ENCODE peak calls at places on chromosomes 5 and 9, in five cellular contexts. One of them, this sample, is unnamed.

GRCh38 chr9:95725045-95725444 is 150.4 kb upstream of the ERCC6L2 start:
- DNase-seq in Daoy: no peak
- DNase-seq in AG08396: no peak
- DNase-seq in cardiac fibroblast: no peak
- DNase-seq in stimulated activated CD4-positive, alpha-beta T cell treated with anti-CD3 and anti-CD28 coated beads, Interleukin-2, amount 100 ng/mL, for 4 hours: no peak
- DNase-seq in this sample: no peak

GRCh38 chr9:104864675-104865104 is 63.3 kb downstream of the ABCA1 start:
- DNase-seq in Daoy: peak; percentile 39
- DNase-seq in AG08396: peak; percentile 77
- DNase-seq in cardiac fibroblast: peak; percentile 72
- DNase-seq in stimulated activated CD4-positive, alpha-beta T cell treated with anti-CD3 and anti-CD28 coated beads, Interleukin-2, amount 100 ng/mL, for 4 hours: no peak
- DNase-seq in this sample: no peak

GRCh38 chr9:123360161-123361085 is 4.4 kb downstream of the CRB2 start:
- DNase-seq in Daoy: peak; percentile 82
- DNase-seq in AG08396: no peak
- DNase-seq in cardiac fibroblast: peak; percentile 23
- DNase-seq in stimulated activated CD4-positive, alpha-beta T cell treated with anti-CD3 and anti-CD28 coated beads, Interleukin-2, amount 100 ng/mL, for 4 hours: peak; percentile 9
- DNase-seq in this sample: no peak

GRCh38 chr9:101486693-101487442 is 46.8 kb upstream of the RNF20 start:
- DNase-seq in Daoy: peak; percentile 93
- DNase-seq in AG08396: peak; percentile 69
- DNase-seq in cardiac fibroblast: peak; percentile 17
- DNase-seq in stimulated activated CD4-positive, alpha-beta T cell treated with anti-CD3 and anti-CD28 coated beads, Interleukin-2, amount 100 ng/mL, for 4 hours: no peak
- DNase-seq in this sample: peak; percentile 10

GRCh38 chr9:89531766-89532165 is 33.9 kb upstream of the SEMA4D start:
- DNase-seq in Daoy: no peak
- DNase-seq in AG08396: no peak
- DNase-seq in cardiac fibroblast: no peak
- DNase-seq in stimulated activated CD4-positive, alpha-beta T cell treated with anti-CD3 and anti-CD28 coated beads, Interleukin-2, amount 100 ng/mL, for 4 hours: no peak
- DNase-seq in this sample: no peak

GRCh38 chr5:14201325-14202061 is 58.4 kb downstream of the TRIO start:
- DNase-seq in Daoy: no peak
- DNase-seq in AG08396: no peak
- DNase-seq in cardiac fibroblast: peak; percentile 52
- DNase-seq in stimulated activated CD4-positive, alpha-beta T cell treated with anti-CD3 and anti-CD28 coated beads, Interleukin-2, amount 100 ng/mL, for 4 hours: no peak
- DNase-seq in this sample: no peak

GRCh38 chr5:149459891-149460290 is 80.8 kb upstream of the IL17B start:
- DNase-seq in Daoy: no peak
- DNase-seq in AG08396: no peak
- DNase-seq in cardiac fibroblast: peak; percentile 26
- DNase-seq in stimulated activated CD4-positive, alpha-beta T cell treated with anti-CD3 and anti-CD28 coated beads, Interleukin-2, amount 100 ng/mL, for 4 hours: no peak
- DNase-seq in this sample: no peak

GRCh38 chr5:147617191-147617606 is 107.3 kb upstream of the DPYSL3 start:
- DNase-seq in Daoy: peak; percentile 22
- DNase-seq in AG08396: no peak
- DNase-seq in cardiac fibroblast: peak; percentile 28
- DNase-seq in stimulated activated CD4-positive, alpha-beta T cell treated with anti-CD3 and anti-CD28 coated beads, Interleukin-2, amount 100 ng/mL, for 4 hours: no peak
- DNase-seq in this sample: no peak

GRCh38 chr9:135583686-135584011 is 22.1 kb downstream of the PAEP start:
- DNase-seq in Daoy: no peak
- DNase-seq in AG08396: no peak
- DNase-seq in cardiac fibroblast: no peak
- DNase-seq in stimulated activated CD4-positive, alpha-beta T cell treated with anti-CD3 and anti-CD28 coated beads, Interleukin-2, amount 100 ng/mL, for 4 hours: no peak
- DNase-seq in this sample: no peak

GRCh38 chr9:85420750-85421149 is 321.0 kb downstream of the AGTPBP1 start:
- DNase-seq in Daoy: peak; percentile 49
- DNase-seq in AG08396: no peak
- DNase-seq in cardiac fibroblast: peak; percentile 44
- DNase-seq in stimulated activated CD4-positive, alpha-beta T cell treated with anti-CD3 and anti-CD28 coated beads, Interleukin-2, amount 100 ng/mL, for 4 hours: no peak
- DNase-seq in this sample: no peak

GRCh38 chr9:113501129-113501686 is 37.7 kb downstream of the RGS3 start:
- DNase-seq in Daoy: no peak
- DNase-seq in AG08396: no peak
- DNase-seq in cardiac fibroblast: peak; percentile 48
- DNase-seq in stimulated activated CD4-positive, alpha-beta T cell treated with anti-CD3 and anti-CD28 coated beads, Interleukin-2, amount 100 ng/mL, for 4 hours: no peak
- DNase-seq in this sample: no peak

GRCh38 chr5:92552206-92553160 is 1028.5 kb downstream of the NR2F1-AS1 start:
- DNase-seq in Daoy: peak; percentile 88
- DNase-seq in AG08396: peak; percentile 70
- DNase-seq in cardiac fibroblast: peak; percentile 97
- DNase-seq in stimulated activated CD4-positive, alpha-beta T cell treated with anti-CD3 and anti-CD28 coated beads, Interleukin-2, amount 100 ng/mL, for 4 hours: no peak
- DNase-seq in this sample: peak; percentile 62

GRCh38 chr9:89605181-89606048 is 603 bp downstream of the GADD45G start:
- DNase-seq in Daoy: peak; percentile 80
- DNase-seq in AG08396: peak; percentile 57
- DNase-seq in cardiac fibroblast: peak; percentile 39
- DNase-seq in stimulated activated CD4-positive, alpha-beta T cell treated with anti-CD3 and anti-CD28 coated beads, Interleukin-2, amount 100 ng/mL, for 4 hours: peak; percentile 64
- DNase-seq in this sample: peak; percentile 58

GRCh38 chr5:146137967-146138403 is 32.6 kb upstream of the PLAC8L1 start:
- DNase-seq in Daoy: peak; percentile 81
- DNase-seq in AG08396: no peak
- DNase-seq in cardiac fibroblast: peak; percentile 54
- DNase-seq in stimulated activated CD4-positive, alpha-beta T cell treated with anti-CD3 and anti-CD28 coated beads, Interleukin-2, amount 100 ng/mL, for 4 hours: no peak
- DNase-seq in this sample: no peak

GRCh38 chr5:123597018-123597417 is 85.0 kb downstream of the CSNK1G3 start:
- DNase-seq in Daoy: no peak
- DNase-seq in AG08396: no peak
- DNase-seq in cardiac fibroblast: no peak
- DNase-seq in stimulated activated CD4-positive, alpha-beta T cell treated with anti-CD3 and anti-CD28 coated beads, Interleukin-2, amount 100 ng/mL, for 4 hours: no peak
- DNase-seq in this sample: no peak

GRCh38 chr5:33507426-33507825 is 66.7 kb downstream of the TARS1 start:
- DNase-seq in Daoy: peak; percentile 23
- DNase-seq in AG08396: no peak
- DNase-seq in cardiac fibroblast: no peak
- DNase-seq in stimulated activated CD4-positive, alpha-beta T cell treated with anti-CD3 and anti-CD28 coated beads, Interleukin-2, amount 100 ng/mL, for 4 hours: no peak
- DNase-seq in this sample: no peak

GRCh38 chr5:32504923-32505596 is 60.5 kb upstream of the ZFR start:
- DNase-seq in Daoy: peak; percentile 45
- DNase-seq in AG08396: peak; percentile 79
- DNase-seq in cardiac fibroblast: peak; percentile 96
- DNase-seq in stimulated activated CD4-positive, alpha-beta T cell treated with anti-CD3 and anti-CD28 coated beads, Interleukin-2, amount 100 ng/mL, for 4 hours: no peak
- DNase-seq in this sample: peak; percentile 89

GRCh38 chr9:128276574-128277270 is 646 bp downstream of the SWI5 start:
- DNase-seq in Daoy: peak; percentile 63
- DNase-seq in AG08396: peak; percentile 65
- DNase-seq in cardiac fibroblast: peak; percentile 56
- DNase-seq in stimulated activated CD4-positive, alpha-beta T cell treated with anti-CD3 and anti-CD28 coated beads, Interleukin-2, amount 100 ng/mL, for 4 hours: no peak
- DNase-seq in this sample: no peak

GRCh38 chr5:155729684-155730059 is 597.3 kb upstream of the SGCD start:
- DNase-seq in Daoy: no peak
- DNase-seq in AG08396: no peak
- DNase-seq in cardiac fibroblast: no peak
- DNase-seq in stimulated activated CD4-positive, alpha-beta T cell treated with anti-CD3 and anti-CD28 coated beads, Interleukin-2, amount 100 ng/mL, for 4 hours: no peak
- DNase-seq in this sample: peak; percentile 1

GRCh38 chr5:83636141-83636540 is 84.5 kb downstream of the HAPLN1 start:
- DNase-seq in Daoy: no peak
- DNase-seq in AG08396: peak; percentile 37
- DNase-seq in cardiac fibroblast: no peak
- DNase-seq in stimulated activated CD4-positive, alpha-beta T cell treated with anti-CD3 and anti-CD28 coated beads, Interleukin-2, amount 100 ng/mL, for 4 hours: no peak
- DNase-seq in this sample: no peak

GRCh38 chr5:102713278-102713677 is 41.8 kb upstream of the PAM start:
- DNase-seq in Daoy: no peak
- DNase-seq in AG08396: no peak
- DNase-seq in cardiac fibroblast: no peak
- DNase-seq in stimulated activated CD4-positive, alpha-beta T cell treated with anti-CD3 and anti-CD28 coated beads, Interleukin-2, amount 100 ng/mL, for 4 hours: no peak
- DNase-seq in this sample: no peak

GRCh38 chr9:123960366-123960765 is 30.4 kb upstream of the DENND1A start:
- DNase-seq in Daoy: no peak
- DNase-seq in AG08396: no peak
- DNase-seq in cardiac fibroblast: no peak
- DNase-seq in stimulated activated CD4-positive, alpha-beta T cell treated with anti-CD3 and anti-CD28 coated beads, Interleukin-2, amount 100 ng/mL, for 4 hours: no peak
- DNase-seq in this sample: no peak

This sample was measured in A673.